ENCODE peak calls at places on chromosomes 12 and 14, in six cellular contexts. C is non-pigmented ciliary epithelial cell, Q is HTR-8/SVneo, G is kidney, H is chondrocyte, K is T-cell. S is an unnamed sample.

GRCh38 chr12:112148031-112148513 is 22.7 kb downstream of the TRAFD1 start:
- DNase-seq in C (peak; percentile 63), Q (peak; percentile 59), H (peak; percentile 22), K (no peak), G (no peak), S (no peak)

GRCh38 chr14:99809376-99809775 is 16.2 kb downstream of the EML1 start:
- DNase-seq in K (no peak), C (no peak), H (no peak), G (no peak), Q (no peak), S (no peak)

GRCh38 chr12:82650627-82651337 is 35.9 kb upstream of the TMTC2 start:
- DNase-seq in H (no peak), C (peak; percentile 38), G (no peak), K (no peak), Q (no peak), S (no peak)

GRCh38 chr12:121252712-121253345 is 42.9 kb downstream of the P2RX4 start:
- DNase-seq in C (no peak), H (no peak), Q (no peak), K (no peak), G (peak; percentile 39), S (no peak)

GRCh38 chr12:119695034-119695433 is 27.1 kb downstream of the PRKAB1 start:
- DNase-seq in C (no peak), H (no peak), Q (peak; percentile 10), K (no peak), G (no peak), S (peak; percentile 29)

GRCh38 chr14:77043177-77043983 is 14.9 kb upstream of the IRF2BPL start:
- DNase-seq in C (peak; percentile 70), K (peak; percentile 42), Q (no peak), G (peak; percentile 78), H (no peak), S (no peak)

GRCh38 chr12:18246057-18246456 is 15.3 kb upstream of the PIK3C2G start:
- DNase-seq in K (no peak), C (no peak), G (no peak), H (no peak), Q (no peak), S (no peak)

GRCh38 chr12:59649203-59649602 is 53.4 kb downstream of the SLC16A7 start:
- DNase-seq in C (no peak), K (no peak), G (no peak), H (no peak), Q (no peak), S (no peak)

GRCh38 chr14:22472935-22473854 is 115.8 kb downstream of the DAD1 start:
- DNase-seq in C (no peak), H (no peak), K (no peak), Q (peak; percentile 39), G (no peak), S (peak; percentile 33)

GRCh38 chr14:62056789-62057188 is 294.6 kb downstream of the SNAPC1 start:
- DNase-seq in Q (no peak), H (no peak), K (no peak), C (no peak), G (no peak), S (no peak)

GRCh38 chr12:106106129-106106566 is 32.6 kb downstream of the NUAK1 start:
- DNase-seq in G (no peak), Q (no peak), C (no peak), H (no peak), K (no peak), S (no peak)

GRCh38 chr12:12265571-12266388 is 1.1 kb downstream of the LRP6 start:
- DNase-seq in H (no peak), G (no peak), C (no peak), K (no peak), Q (no peak), S (no peak)

GRCh38 chr14:76613616-76614015 is 147.7 kb upstream of the VASH1 start:
- DNase-seq in K (no peak), H (no peak), G (no peak), C (no peak), Q (no peak), S (no peak)

GRCh38 chr14:91977909-91978308 is 30.4 kb upstream of the FBLN5 start:
- DNase-seq in C (no peak), Q (no peak), G (no peak), K (no peak), H (no peak), S (no peak)

GRCh38 chr14:53793790-53794560 is 162.7 kb downstream of the BMP4 start:
- DNase-seq in G (no peak), Q (no peak), C (no peak), K (no peak), H (no peak), S (no peak)

GRCh38 chr12:106001819-106002218 is 136.9 kb downstream of the NUAK1 start:
- DNase-seq in C (no peak), H (no peak), Q (no peak), G (no peak), K (no peak), S (no peak)